ENCODE peak calls at places on chromosome X, in six cellular contexts. One of them, this sample, is unnamed. For H3K36me3, the result is how much of the 10 kb centered on the place peaks cover.

GRCh38 chrX:40197071-40197470 is 99.3 kb upstream of the BCOR start:
- DNase-seq in IMR-90: no peak
- DNase-seq in trophoblast cell: no peak
- DNase-seq in neuronal stem cell: no peak
- DNase-seq in H1: no peak
- DNase-seq in mesenchymal stem cell: no peak
- DNase-seq in this sample: peak

GRCh38 chrX:146863566-146863965 is 49.0 kb upstream of the CXorf51A start:
- DNase-seq in IMR-90: peak
- DNase-seq in H1: no peak
- DNase-seq in neuronal stem cell: peak
- DNase-seq in mesenchymal stem cell: peak
- DNase-seq in trophoblast cell: no peak
- DNase-seq in this sample: peak

GRCh38 chrX:136146614-136147319 is 566 bp upstream of the FHL1 start:
- DNase-seq in H1: peak
- DNase-seq in trophoblast cell: no peak
- DNase-seq in IMR-90: no peak
- DNase-seq in neuronal stem cell: no peak
- DNase-seq in mesenchymal stem cell: peak
- DNase-seq in this sample: no peak

GRCh38 chrX:150856785-150857184 is 41.7 kb downstream of the CD99L2 start:
- DNase-seq in mesenchymal stem cell: no peak
- DNase-seq in neuronal stem cell: no peak
- DNase-seq in H1: no peak
- DNase-seq in trophoblast cell: no peak
- DNase-seq in IMR-90: no peak
- DNase-seq in this sample: no peak

GRCh38 chrX:120790118-120790517 is 85.5 kb downstream of the CT47B1 start:
- DNase-seq in mesenchymal stem cell: peak
- DNase-seq in neuronal stem cell: peak
- DNase-seq in H1: no peak
- DNase-seq in IMR-90: peak
- DNase-seq in trophoblast cell: peak
- DNase-seq in this sample: peak

GRCh38 chrX:152817082-152817744 is 13.3 kb downstream of the CETN2 start:
- DNase-seq in H1: no peak
- DNase-seq in trophoblast cell: peak
- DNase-seq in IMR-90: peak
- DNase-seq in neuronal stem cell: no peak
- DNase-seq in mesenchymal stem cell: peak
- DNase-seq in this sample: peak

GRCh38 chrX:153875391-153876111 is 10.4 kb downstream of the L1CAM start:
- DNase-seq in trophoblast cell: peak
- DNase-seq in mesenchymal stem cell: peak
- DNase-seq in H1: peak
- DNase-seq in neuronal stem cell: peak
- DNase-seq in IMR-90: no peak
- DNase-seq in this sample: peak

GRCh38 chrX:139762400-139763183 is 54.6 kb upstream of the MCF2 start:
- DNase-seq in mesenchymal stem cell: no peak
- DNase-seq in H1: no peak
- DNase-seq in IMR-90: peak
- DNase-seq in neuronal stem cell: no peak
- DNase-seq in trophoblast cell: no peak
- DNase-seq in this sample: no peak

GRCh38 chrX:124540474-124540873 is 194.1 kb downstream of the SH2D1A start:
- DNase-seq in IMR-90: no peak
- DNase-seq in neuronal stem cell: no peak
- DNase-seq in trophoblast cell: no peak
- DNase-seq in H1: no peak
- DNase-seq in mesenchymal stem cell: no peak
- DNase-seq in this sample: no peak

GRCh38 chrX:23327104-23327503 is 7.5 kb upstream of the PTCHD1 start:
- DNase-seq in trophoblast cell: no peak
- DNase-seq in H1: no peak
- DNase-seq in neuronal stem cell: no peak
- DNase-seq in IMR-90: no peak
- DNase-seq in mesenchymal stem cell: no peak
- DNase-seq in this sample: no peak

GRCh38 chrX:153670748-153671588 is 2.6 kb downstream of the PNCK start:
- DNase-seq in mesenchymal stem cell: no peak
- DNase-seq in neuronal stem cell: no peak
- DNase-seq in IMR-90: no peak
- DNase-seq in trophoblast cell: no peak
- DNase-seq in H1: no peak
- DNase-seq in this sample: no peak

GRCh38 chrX:19017271-19017670 is 33.4 kb upstream of the PHKA2 start:
- DNase-seq in mesenchymal stem cell: peak
- DNase-seq in IMR-90: peak
- DNase-seq in neuronal stem cell: peak
- DNase-seq in H1: no peak
- DNase-seq in trophoblast cell: peak
- DNase-seq in this sample: peak

GRCh38 chrX:104113237-104113965 is 1.1 kb downstream of the ZCCHC18 start:
- DNase-seq in neuronal stem cell: peak
- DNase-seq in H1: peak
- DNase-seq in trophoblast cell: peak
- DNase-seq in IMR-90: peak
- DNase-seq in mesenchymal stem cell: peak
- DNase-seq in this sample: peak

GRCh38 chrX:23720117-23720677 is 22.9 kb downstream of the ACOT9 start:
- DNase-seq in mesenchymal stem cell: no peak
- DNase-seq in neuronal stem cell: no peak
- DNase-seq in IMR-90: no peak
- DNase-seq in trophoblast cell: no peak
- DNase-seq in H1: no peak
- DNase-seq in this sample: no peak

GRCh38 chrX:12779534-12779933 is 11.7 kb upstream of the PRPS2 start:
- DNase-seq in trophoblast cell: peak
- DNase-seq in H1: no peak
- DNase-seq in neuronal stem cell: no peak
- DNase-seq in mesenchymal stem cell: peak
- DNase-seq in IMR-90: no peak
- DNase-seq in this sample: peak

GRCh38 chrX:70183091-70183490 is 5.8 kb downstream of the DGAT2L6 start:
- DNase-seq in mesenchymal stem cell: no peak
- DNase-seq in trophoblast cell: no peak
- DNase-seq in H1: no peak
- DNase-seq in IMR-90: no peak
- DNase-seq in neuronal stem cell: no peak
- DNase-seq in this sample: no peak

GRCh38 chrX:119692241-119693031 is 532 bp downstream of the SEPTIN6 start:
- DNase-seq in mesenchymal stem cell: peak
- DNase-seq in H1: peak
- DNase-seq in IMR-90: peak
- DNase-seq in neuronal stem cell: no peak
- DNase-seq in trophoblast cell: peak
- DNase-seq in this sample: peak

GRCh38 chrX:19410259-19410658 is 66.5 kb downstream of the PDHA1 start:
- DNase-seq in H1: no peak
- DNase-seq in trophoblast cell: peak
- DNase-seq in neuronal stem cell: no peak
- DNase-seq in mesenchymal stem cell: no peak
- DNase-seq in IMR-90: no peak
- DNase-seq in this sample: peak

GRCh38 chrX:42946544-42947223 is 168.7 kb upstream of the PPP1R2C start:
- DNase-seq in H1: no peak
- DNase-seq in mesenchymal stem cell: no peak
- DNase-seq in trophoblast cell: no peak
- DNase-seq in IMR-90: no peak
- DNase-seq in neuronal stem cell: no peak
- DNase-seq in this sample: no peak

GRCh38 chrX:100654256-100654655 is 10.3 kb downstream of the SRPX2 start:
- DNase-seq in IMR-90: peak
- DNase-seq in mesenchymal stem cell: peak
- DNase-seq in trophoblast cell: peak
- DNase-seq in H1: no peak
- DNase-seq in neuronal stem cell: no peak
- DNase-seq in this sample: peak

GRCh38 chrX:44974462-44974861 is 101.5 kb downstream of the KDM6A start:
- DNase-seq in trophoblast cell: peak
- DNase-seq in mesenchymal stem cell: peak
- DNase-seq in neuronal stem cell: no peak
- DNase-seq in IMR-90: peak
- DNase-seq in H1: no peak
- DNase-seq in this sample: no peak

GRCh38 chrX:40773809-40774208 is 38.5 kb upstream of the MED14 start:
- DNase-seq in mesenchymal stem cell: peak
- DNase-seq in trophoblast cell: peak
- DNase-seq in H1: no peak
- DNase-seq in IMR-90: peak
- DNase-seq in neuronal stem cell: no peak
- DNase-seq in this sample: no peak

GRCh38 chrX:24768556-24768955 is 74.8 kb downstream of the POLA1 start:
- DNase-seq in IMR-90: no peak
- DNase-seq in H1: no peak
- DNase-seq in neuronal stem cell: no peak
- DNase-seq in mesenchymal stem cell: peak
- DNase-seq in trophoblast cell: no peak
- DNase-seq in this sample: no peak

GRCh38 chrX:24763989-24764388 is 70.3 kb downstream of the POLA1 start:
- DNase-seq in neuronal stem cell: no peak
- DNase-seq in H1: no peak
- DNase-seq in trophoblast cell: no peak
- DNase-seq in mesenchymal stem cell: no peak
- DNase-seq in IMR-90: no peak
- DNase-seq in this sample: no peak

DNA sequence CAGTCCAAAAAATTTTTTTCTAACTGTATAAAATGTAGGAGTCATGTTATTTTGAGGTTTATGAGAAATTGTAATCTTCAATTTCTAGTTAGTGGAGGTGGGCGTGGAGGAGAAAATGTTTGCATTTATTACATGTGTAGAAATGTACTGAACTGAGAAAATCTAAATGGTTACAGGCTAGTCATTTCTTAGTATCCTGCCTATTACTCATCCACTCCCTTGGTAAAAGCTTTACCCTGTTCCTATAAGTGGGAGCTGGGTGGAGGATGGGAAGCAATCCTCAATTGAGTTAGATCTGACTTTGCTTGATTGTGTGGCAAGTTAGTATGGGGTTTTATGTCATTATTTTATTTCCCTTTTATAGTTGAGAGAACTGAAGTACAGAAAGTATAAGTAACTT is 73.8 kb downstream of the POLA1 start:
- DNase-seq in IMR-90: peak
- DNase-seq in H1: no peak
- DNase-seq in mesenchymal stem cell: peak
- DNase-seq in neuronal stem cell: no peak
- DNase-seq in trophoblast cell: no peak
- DNase-seq in this sample: no peak
- H3K36me3 ChIP-seq in IMR-90: under half
- H3K36me3 ChIP-seq in H1: under half
- H3K36me3 ChIP-seq in mesenchymal stem cell: under half
- H3K36me3 ChIP-seq in neuronal stem cell: half or more
- H3K36me3 ChIP-seq in trophoblast cell: under half
- H3K36me3 ChIP-seq in this sample: under half

DNA sequence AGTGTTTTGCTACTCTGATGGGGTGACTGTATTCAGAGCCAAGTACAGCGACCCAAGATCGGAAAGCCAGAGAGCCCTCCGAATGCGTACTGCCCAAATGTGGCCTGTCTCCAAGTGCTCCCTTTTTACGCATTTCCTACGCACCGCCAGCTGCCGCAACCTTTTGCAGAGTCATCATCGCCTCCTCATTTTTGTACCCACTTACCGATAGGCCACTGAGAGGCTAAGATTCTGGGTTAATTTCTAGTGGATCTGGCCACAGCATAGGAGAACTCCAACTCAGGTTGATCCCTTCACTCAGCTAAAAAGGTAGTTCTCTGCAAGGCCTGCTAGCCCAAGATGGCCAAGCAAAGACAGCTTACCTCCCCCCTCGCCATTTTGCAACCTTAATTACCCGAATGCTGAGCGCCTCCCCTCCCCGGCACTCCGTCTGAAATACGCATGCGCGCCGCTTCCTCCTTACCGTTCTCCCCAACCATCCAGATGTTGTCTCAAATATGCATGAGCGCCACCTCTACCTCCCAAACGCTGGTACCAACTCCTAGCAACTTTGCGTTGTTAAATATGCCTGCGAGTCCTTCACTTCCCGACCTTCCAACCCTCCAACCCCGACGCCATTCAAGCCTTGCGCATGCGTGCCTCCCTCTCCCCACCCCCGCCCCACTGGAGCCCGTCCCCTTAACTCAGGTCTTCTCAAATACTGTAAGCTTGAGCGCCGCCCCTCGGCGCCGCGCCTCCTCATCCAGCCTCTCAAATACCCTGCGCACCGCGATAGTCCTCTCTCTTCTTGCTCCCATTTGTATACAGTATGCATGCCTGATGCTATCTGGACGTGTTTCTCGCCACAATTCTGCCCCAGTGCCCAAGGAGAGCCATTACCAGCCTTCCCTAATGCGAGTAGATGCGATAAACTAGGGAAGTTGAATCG is 11.8 kb upstream of the ZCCHC13 start:
- DNase-seq in trophoblast cell: peak
- DNase-seq in mesenchymal stem cell: peak
- DNase-seq in neuronal stem cell: peak
- DNase-seq in H1: peak
- DNase-seq in IMR-90: peak
- DNase-seq in this sample: peak
- H2BK5ac ChIP-seq in trophoblast cell: peak
- H2BK5ac ChIP-seq in mesenchymal stem cell: peak
- H2BK5ac ChIP-seq in neuronal stem cell: no peak
- H2BK5ac ChIP-seq in H1: peak
- H2BK5ac ChIP-seq in IMR-90: peak
- H2BK5ac ChIP-seq in this sample: peak

DNA sequence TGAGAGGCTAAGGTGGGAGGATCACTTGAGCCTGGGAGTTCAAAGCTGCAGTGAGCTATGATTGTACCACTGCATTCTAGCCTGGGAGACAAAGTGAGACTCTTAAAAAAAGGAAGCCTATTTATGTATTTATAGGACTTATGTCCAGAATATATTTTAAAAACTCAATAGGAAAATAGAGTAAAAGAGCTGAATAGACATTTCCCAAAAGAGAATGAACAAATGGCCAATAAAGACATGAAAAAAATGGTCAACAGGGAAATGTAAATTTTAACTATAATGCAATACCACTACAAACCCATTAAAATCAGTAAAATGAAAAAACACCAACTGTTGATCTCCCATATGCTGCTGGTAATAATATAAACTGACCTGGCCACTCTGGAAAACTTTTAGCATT is 115.0 kb downstream of the HUWE1 start:
- DNase-seq in IMR-90: no peak
- DNase-seq in H1: no peak
- DNase-seq in neuronal stem cell: no peak
- DNase-seq in mesenchymal stem cell: no peak
- DNase-seq in trophoblast cell: no peak
- DNase-seq in this sample: no peak
- H3K36me3 ChIP-seq in IMR-90: under half
- H3K36me3 ChIP-seq in H1: half or more
- H3K36me3 ChIP-seq in neuronal stem cell: half or more
- H3K36me3 ChIP-seq in mesenchymal stem cell: under half
- H3K36me3 ChIP-seq in trophoblast cell: under half
- H3K36me3 ChIP-seq in this sample: under half

GRCh38 chrX:15814811-15815210 is 24.5 kb downstream of the ZRSR2 start:
- DNase-seq in H1: no peak
- DNase-seq in IMR-90: no peak
- DNase-seq in neuronal stem cell: no peak
- DNase-seq in trophoblast cell: no peak
- DNase-seq in mesenchymal stem cell: no peak
- DNase-seq in this sample: no peak
- H2BK5ac ChIP-seq in H1: no peak
- H2BK5ac ChIP-seq in IMR-90: no peak
- H2BK5ac ChIP-seq in neuronal stem cell: no peak
- H2BK5ac ChIP-seq in trophoblast cell: no peak
- H2BK5ac ChIP-seq in mesenchymal stem cell: no peak
- H2BK5ac ChIP-seq in this sample: no peak

This sample was measured in mesendoderm.